ENCODE peak calls at places on chromosomes 12 and 14, in five cellular contexts. One of them, this sample, is unnamed.
A peak's percentile ranks its signal among the peaks of the same experiment; 100 is the strongest.

GRCh38 chr12:11886339-11886738 is 184.4 kb upstream of the BCL2L14 start:
- DNase-seq in cardiac muscle cell: no peak
- DNase-seq in adipocyte: no peak
- DNase-seq in adrenal gland: no peak
- DNase-seq in CD8-positive, alpha-beta memory T cell: no peak
- DNase-seq in this sample: no peak

GRCh38 chr14:81418057-81418790 is 18.1 kb upstream of the STON2 start:
- DNase-seq in cardiac muscle cell: no peak
- DNase-seq in adipocyte: no peak
- DNase-seq in adrenal gland: no peak
- DNase-seq in CD8-positive, alpha-beta memory T cell: no peak
- DNase-seq in this sample: no peak

GRCh38 chr14:23910081-23910875 is 43.3 kb upstream of the DHRS4 start:
- DNase-seq in cardiac muscle cell: peak; percentile 53
- DNase-seq in adipocyte: peak; percentile 75
- DNase-seq in adrenal gland: peak; percentile 61
- DNase-seq in CD8-positive, alpha-beta memory T cell: no peak
- DNase-seq in this sample: peak; percentile 76

GRCh38 chr14:82251434-82251833 is 717.8 kb upstream of the SEL1L start:
- DNase-seq in cardiac muscle cell: no peak
- DNase-seq in adipocyte: no peak
- DNase-seq in adrenal gland: no peak
- DNase-seq in CD8-positive, alpha-beta memory T cell: no peak
- DNase-seq in this sample: no peak

GRCh38 chr12:120705618-120706017 is 4.6 kb upstream of the UNC119B start:
- DNase-seq in cardiac muscle cell: no peak
- DNase-seq in adipocyte: no peak
- DNase-seq in adrenal gland: no peak
- DNase-seq in CD8-positive, alpha-beta memory T cell: no peak
- DNase-seq in this sample: no peak

GRCh38 chr12:88600272-88600671 is 20.0 kb upstream of the KITLG start:
- DNase-seq in cardiac muscle cell: peak; percentile 53
- DNase-seq in adipocyte: peak; percentile 56
- DNase-seq in adrenal gland: no peak
- DNase-seq in CD8-positive, alpha-beta memory T cell: no peak
- DNase-seq in this sample: no peak

GRCh38 chr14:38866461-38866860 is 236.6 kb downstream of the SEC23A start:
- DNase-seq in cardiac muscle cell: no peak
- DNase-seq in adipocyte: no peak
- DNase-seq in adrenal gland: no peak
- DNase-seq in CD8-positive, alpha-beta memory T cell: no peak
- DNase-seq in this sample: no peak

GRCh38 chr12:6703631-6704030 is 3.0 kb upstream of the PIANP start:
- DNase-seq in cardiac muscle cell: no peak
- DNase-seq in adipocyte: no peak
- DNase-seq in adrenal gland: no peak
- DNase-seq in CD8-positive, alpha-beta memory T cell: peak; percentile 27
- DNase-seq in this sample: peak; percentile 70

GRCh38 chr12:77079631-77080030 is 14.3 kb upstream of the E2F7 start:
- DNase-seq in cardiac muscle cell: no peak
- DNase-seq in adipocyte: no peak
- DNase-seq in adrenal gland: no peak
- DNase-seq in CD8-positive, alpha-beta memory T cell: no peak
- DNase-seq in this sample: no peak

GRCh38 chr14:32593290-32593942 is 264.3 kb downstream of the AKAP6 start:
- DNase-seq in cardiac muscle cell: peak; percentile 48
- DNase-seq in adipocyte: peak; percentile 64
- DNase-seq in adrenal gland: no peak
- DNase-seq in CD8-positive, alpha-beta memory T cell: no peak
- DNase-seq in this sample: no peak

GRCh38 chr12:119780786-119781434 is 96.2 kb downstream of the CIT start:
- DNase-seq in cardiac muscle cell: peak; percentile 56
- DNase-seq in adipocyte: peak; percentile 76
- DNase-seq in adrenal gland: peak; percentile 77
- DNase-seq in CD8-positive, alpha-beta memory T cell: no peak
- DNase-seq in this sample: peak; percentile 51

GRCh38 chr14:88753873-88754272 is 38.9 kb downstream of the EML5 start:
- DNase-seq in cardiac muscle cell: no peak
- DNase-seq in adipocyte: no peak
- DNase-seq in adrenal gland: no peak
- DNase-seq in CD8-positive, alpha-beta memory T cell: no peak
- DNase-seq in this sample: no peak

GRCh38 chr12:27852117-27852516 is 72.1 kb upstream of the MANSC4 start:
- DNase-seq in cardiac muscle cell: no peak
- DNase-seq in adipocyte: no peak
- DNase-seq in adrenal gland: no peak
- DNase-seq in CD8-positive, alpha-beta memory T cell: no peak
- DNase-seq in this sample: no peak

GRCh38 chr14:105012171-105012985 is 8.5 kb downstream of the CDCA4 start:
- DNase-seq in cardiac muscle cell: no peak
- DNase-seq in adipocyte: no peak
- DNase-seq in adrenal gland: peak; percentile 27
- DNase-seq in CD8-positive, alpha-beta memory T cell: no peak
- DNase-seq in this sample: no peak

GRCh38 chr14:88831285-88831684 is 6.8 kb downstream of the TTC8 start:
- DNase-seq in cardiac muscle cell: peak; percentile 69
- DNase-seq in adipocyte: peak; percentile 82
- DNase-seq in adrenal gland: peak; percentile 61
- DNase-seq in CD8-positive, alpha-beta memory T cell: no peak
- DNase-seq in this sample: no peak

GRCh38 chr12:7161811-7162210 is 27.7 kb upstream of the PEX5 start:
- DNase-seq in cardiac muscle cell: peak; percentile 56
- DNase-seq in adipocyte: peak; percentile 90
- DNase-seq in adrenal gland: peak; percentile 56
- DNase-seq in CD8-positive, alpha-beta memory T cell: no peak
- DNase-seq in this sample: no peak

GRCh38 chr14:22887260-22887989 is 4.4 kb downstream of the REM2 start:
- DNase-seq in cardiac muscle cell: peak; percentile 90
- DNase-seq in adipocyte: peak; percentile 55
- DNase-seq in adrenal gland: peak; percentile 82
- DNase-seq in CD8-positive, alpha-beta memory T cell: no peak
- DNase-seq in this sample: peak; percentile 76

GRCh38 chr14:30966415-30967363 is 58.8 kb upstream of the AP4S1 start:
- DNase-seq in cardiac muscle cell: no peak
- DNase-seq in adipocyte: no peak
- DNase-seq in adrenal gland: no peak
- DNase-seq in CD8-positive, alpha-beta memory T cell: no peak
- DNase-seq in this sample: no peak

GRCh38 chr14:33693237-33693636 is 257.6 kb downstream of the EGLN3 start:
- DNase-seq in cardiac muscle cell: no peak
- DNase-seq in adipocyte: peak; percentile 72
- DNase-seq in adrenal gland: no peak
- DNase-seq in CD8-positive, alpha-beta memory T cell: no peak
- DNase-seq in this sample: no peak

GRCh38 chr12:52323001-52323400 is 1.8 kb upstream of the KRT83 start:
- DNase-seq in cardiac muscle cell: no peak
- DNase-seq in adipocyte: no peak
- DNase-seq in adrenal gland: no peak
- DNase-seq in CD8-positive, alpha-beta memory T cell: no peak
- DNase-seq in this sample: no peak

GRCh38 chr12:56590237-56590830 is 39.8 kb downstream of the BAZ2A start:
- DNase-seq in cardiac muscle cell: peak; percentile 37
- DNase-seq in adipocyte: peak; percentile 26
- DNase-seq in adrenal gland: no peak
- DNase-seq in CD8-positive, alpha-beta memory T cell: no peak
- DNase-seq in this sample: no peak

GRCh38 chr12:47032644-47033043 is 46.8 kb upstream of the PCED1B start:
- DNase-seq in cardiac muscle cell: peak; percentile 84
- DNase-seq in adipocyte: peak; percentile 84
- DNase-seq in adrenal gland: peak; percentile 41
- DNase-seq in CD8-positive, alpha-beta memory T cell: no peak
- DNase-seq in this sample: peak; percentile 52

GRCh38 chr14:74793506-74794155 is 30.5 kb downstream of the YLPM1 start:
- DNase-seq in cardiac muscle cell: peak; percentile 25
- DNase-seq in adipocyte: peak; percentile 27
- DNase-seq in adrenal gland: no peak
- DNase-seq in CD8-positive, alpha-beta memory T cell: no peak
- DNase-seq in this sample: peak; percentile 6

GRCh38 chr12:113917393-113917792 is 48.7 kb downstream of the RBM19 start:
- DNase-seq in cardiac muscle cell: no peak
- DNase-seq in adipocyte: no peak
- DNase-seq in adrenal gland: no peak
- DNase-seq in CD8-positive, alpha-beta memory T cell: no peak
- DNase-seq in this sample: no peak

GRCh38 chr12:47808574-47809380 is 10.9 kb downstream of the HDAC7 start:
- DNase-seq in cardiac muscle cell: no peak
- DNase-seq in adipocyte: peak; percentile 40
- DNase-seq in adrenal gland: no peak
- DNase-seq in CD8-positive, alpha-beta memory T cell: peak; percentile 62
- DNase-seq in this sample: no peak

GRCh38 chr12:67637718-67638117 is 10.8 kb upstream of the DYRK2 start:
- DNase-seq in cardiac muscle cell: no peak
- DNase-seq in adipocyte: no peak
- DNase-seq in adrenal gland: no peak
- DNase-seq in CD8-positive, alpha-beta memory T cell: no peak
- DNase-seq in this sample: no peak

GRCh38 chr14:53411110-53411509 is 258.0 kb upstream of the DDHD1 start:
- DNase-seq in cardiac muscle cell: peak; percentile 28
- DNase-seq in adipocyte: peak; percentile 44
- DNase-seq in adrenal gland: no peak
- DNase-seq in CD8-positive, alpha-beta memory T cell: no peak
- DNase-seq in this sample: no peak

DNA sequence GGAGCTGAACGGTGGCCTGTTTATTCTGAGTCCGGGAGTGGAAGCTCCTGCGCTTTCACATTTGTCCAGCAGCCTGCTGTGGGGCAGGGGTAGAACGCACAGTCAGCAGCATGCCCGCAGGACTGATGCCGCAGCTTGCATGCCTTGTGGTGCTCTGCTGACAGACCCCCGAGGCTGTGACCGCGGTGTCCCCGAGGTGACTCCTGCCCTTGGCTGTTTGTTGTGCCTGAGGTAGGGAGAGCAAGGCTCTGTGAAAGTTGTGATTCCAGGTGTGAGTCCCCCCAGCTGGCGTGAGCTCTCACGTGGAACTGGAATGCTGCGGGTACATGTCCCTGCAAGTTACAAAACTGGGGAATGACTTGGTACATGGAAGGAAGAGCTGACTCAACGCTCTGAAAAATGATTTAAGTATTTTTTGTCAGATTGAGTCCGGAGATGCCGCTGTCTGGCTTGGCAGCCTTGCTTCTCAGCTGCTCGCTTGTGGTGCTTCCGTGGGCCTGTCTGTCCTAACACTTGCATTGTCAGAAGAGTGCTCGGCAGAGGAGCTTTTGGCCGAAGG is 18.1 kb downstream of the MLXIP start:
- DNase-seq in cardiac muscle cell: peak; percentile 80
- DNase-seq in adipocyte: no peak
- DNase-seq in adrenal gland: peak; percentile 78
- DNase-seq in CD8-positive, alpha-beta memory T cell: no peak
- DNase-seq in this sample: no peak
- H3K4me1 ChIP-seq in cardiac muscle cell: peaks cover 18% of the 10 kb centered on the region
- H3K4me1 ChIP-seq in adipocyte: peaks cover 37% of the 10 kb centered on the region
- H3K4me1 ChIP-seq in adrenal gland: peaks cover 72% of the 10 kb centered on the region
- H3K4me1 ChIP-seq in CD8-positive, alpha-beta memory T cell: peaks cover 74% of the 10 kb centered on the region
- H3K4me1 ChIP-seq in this sample: peaks cover 29% of the 10 kb centered on the region

GRCh38 chr12:85281947-85282312 is 1.9 kb downstream of the ALX1 start:
- DNase-seq in cardiac muscle cell: no peak
- DNase-seq in adipocyte: no peak
- DNase-seq in adrenal gland: no peak
- DNase-seq in CD8-positive, alpha-beta memory T cell: no peak
- DNase-seq in this sample: no peak

GRCh38 chr12:85280138-85280983 is at the start of gene ALX1:
- DNase-seq in cardiac muscle cell: peak; percentile 17
- DNase-seq in adipocyte: peak; percentile 87
- DNase-seq in adrenal gland: no peak
- DNase-seq in CD8-positive, alpha-beta memory T cell: no peak
- DNase-seq in this sample: peak; percentile 45

GRCh38 chr12:85279449-85280137 is 427 bp upstream of the ALX1 start:
- DNase-seq in cardiac muscle cell: no peak
- DNase-seq in adipocyte: peak; percentile 58
- DNase-seq in adrenal gland: no peak
- DNase-seq in CD8-positive, alpha-beta memory T cell: no peak
- DNase-seq in this sample: no peak

GRCh38 chr12:85283560-85283959 is 3.5 kb downstream of the ALX1 start:
- DNase-seq in cardiac muscle cell: no peak
- DNase-seq in adipocyte: no peak
- DNase-seq in adrenal gland: no peak
- DNase-seq in CD8-positive, alpha-beta memory T cell: no peak
- DNase-seq in this sample: no peak

DNA sequence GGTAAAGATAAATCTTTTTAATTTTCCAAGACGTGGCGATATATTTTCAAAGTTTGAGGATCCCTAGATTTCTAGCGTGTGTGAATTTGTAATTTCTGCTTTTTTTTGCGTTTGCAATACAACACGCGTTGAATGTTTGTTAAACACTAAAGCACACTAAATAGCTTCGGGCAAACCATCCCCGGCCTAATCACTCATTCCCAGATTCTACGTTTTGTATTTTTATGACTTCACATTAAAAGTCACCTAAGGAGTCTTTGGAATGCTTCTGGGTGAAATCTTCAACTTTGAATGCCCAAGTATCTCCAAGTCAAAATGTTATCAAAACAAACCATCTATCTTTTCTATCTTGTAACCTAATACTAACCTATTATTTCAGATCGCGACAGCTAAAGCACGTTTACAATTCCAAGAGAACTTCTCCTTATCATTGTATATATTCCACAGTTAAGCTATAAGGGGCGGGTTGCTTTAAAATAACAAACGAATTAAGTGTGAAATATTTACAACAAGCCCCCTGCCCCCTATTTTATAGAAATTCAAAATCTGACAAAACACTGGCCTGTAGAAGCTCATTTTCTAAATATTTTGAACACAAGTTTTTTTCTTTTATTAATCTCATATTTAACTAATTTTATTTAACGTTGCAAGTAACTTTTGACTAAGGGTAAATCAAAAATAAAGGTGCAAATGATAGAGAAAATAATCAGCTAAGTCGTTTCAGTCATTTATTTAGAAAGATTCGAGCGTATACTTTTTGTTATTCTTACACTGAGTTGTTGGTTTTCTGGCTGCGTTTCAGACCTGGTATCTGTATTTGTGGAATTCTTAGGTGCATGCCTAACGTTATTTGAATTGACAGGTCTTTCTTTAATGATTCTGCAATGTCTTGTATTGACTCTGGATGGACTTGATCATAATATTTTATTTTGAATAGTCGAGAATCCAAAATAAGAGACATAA is 1.2 kb downstream of the ALX1 start:
- DNase-seq in cardiac muscle cell: no peak
- DNase-seq in adipocyte: peak; percentile 13
- DNase-seq in adrenal gland: no peak
- DNase-seq in CD8-positive, alpha-beta memory T cell: no peak
- DNase-seq in this sample: no peak
- H3K4me3 ChIP-seq in cardiac muscle cell: peak overlapping the region; percentile 73
- H3K4me3 ChIP-seq in adipocyte: peak overlapping the region; percentile 89
- H3K4me3 ChIP-seq in adrenal gland: no peak overlapping the region
- H3K4me3 ChIP-seq in CD8-positive, alpha-beta memory T cell: no peak overlapping the region
- H3K4me3 ChIP-seq in this sample: peak overlapping the region; percentile 48

GRCh38 chr12:64681200-64682052 is 71.1 kb downstream of the RASSF3 start:
- DNase-seq in cardiac muscle cell: no peak
- DNase-seq in adipocyte: no peak
- DNase-seq in adrenal gland: no peak
- DNase-seq in CD8-positive, alpha-beta memory T cell: no peak
- DNase-seq in this sample: no peak
- H3K4me1 ChIP-seq in cardiac muscle cell: peaks cover 12% of the 10 kb centered on the region
- H3K4me1 ChIP-seq in adipocyte: peaks cover 15% of the 10 kb centered on the region
- H3K4me1 ChIP-seq in adrenal gland: peaks cover 55% of the 10 kb centered on the region
- H3K4me1 ChIP-seq in CD8-positive, alpha-beta memory T cell: peaks cover 97% of the 10 kb centered on the region
- H3K4me1 ChIP-seq in this sample: peaks cover 34% of the 10 kb centered on the region

GRCh38 chr12:109052415-109053323 is at the start of gene USP30:
- DNase-seq in cardiac muscle cell: peak; percentile 93
- DNase-seq in adipocyte: peak; percentile 93
- DNase-seq in adrenal gland: peak; percentile 86
- DNase-seq in CD8-positive, alpha-beta memory T cell: peak; percentile 90
- DNase-seq in this sample: peak; percentile 84
- H3K4me3 ChIP-seq in cardiac muscle cell: peak within 1 kb of the TSS; percentile 81
- H3K4me3 ChIP-seq in adipocyte: peak within 1 kb of the TSS; percentile 95
- H3K4me3 ChIP-seq in adrenal gland: peak within 1 kb of the TSS; percentile 62
- H3K4me3 ChIP-seq in CD8-positive, alpha-beta memory T cell: peak within 1 kb of the TSS; percentile 82
- H3K4me3 ChIP-seq in this sample: peak within 1 kb of the TSS; percentile 75